ENCODE peak calls at places on chromosomes 1 and 21, in eight cellular contexts. B is left lung, C is epithelial cell of esophagus, T is Panc1, P is RWPE1, N is AG04449, Z is GM12865, S is AG04450. A is an unnamed sample.

GRCh38 chr1:58441699-58442098 is 104.8 kb downstream of the OMA1 start:
- DNase-seq in B (no peak), C (no peak), T (no peak), P (no peak), N (no peak), Z (no peak), S (no peak), A (no peak)

GRCh38 chr1:184632415-184633175 is 122.1 kb downstream of the EDEM3 start:
- DNase-seq in B (no peak), C (peak), T (no peak), P (no peak), N (no peak), Z (no peak), S (no peak), A (no peak)

GRCh38 chr1:232978091-232978634 is 27.8 kb downstream of the NTPCR start:
- DNase-seq in B (no peak), C (peak), T (no peak), P (no peak), N (no peak), Z (peak), S (no peak), A (no peak)

GRCh38 chr1:10727703-10728348 is 68.6 kb downstream of the CASZ1 start:
- DNase-seq in B (no peak), C (no peak), T (no peak), P (no peak), N (no peak), Z (no peak), S (no peak), A (no peak)

GRCh38 chr1:71557138-71557537 is 476.3 kb upstream of the ZRANB2 start:
- DNase-seq in B (no peak), C (no peak), T (no peak), P (no peak), N (no peak), Z (no peak), S (no peak), A (no peak)

GRCh38 chr1:80202118-80202517 is 1195.6 kb upstream of the ADGRL4 start:
- DNase-seq in B (no peak), C (no peak), T (no peak), P (no peak), N (no peak), Z (no peak), S (no peak), A (no peak)

GRCh38 chr1:214241060-214241459 is 39.9 kb upstream of the SMYD2 start:
- DNase-seq in B (no peak), C (peak), T (no peak), P (peak), N (no peak), Z (no peak), S (no peak), A (no peak)

GRCh38 chr21:36773111-36773510 is 74.2 kb downstream of the SIM2 start:
- DNase-seq in B (peak), C (peak), T (no peak), P (peak), N (no peak), Z (no peak), S (peak), A (no peak)

GRCh38 chr1:59108481-59109317 is 188.2 kb upstream of the FGGY start:
- DNase-seq in B (no peak), C (no peak), T (no peak), P (no peak), N (no peak), Z (no peak), S (no peak), A (no peak)

GRCh38 chr1:108199781-108200626 is at the start of gene SLC25A24:
- DNase-seq in B (peak), C (peak), T (no peak), P (peak), N (no peak), Z (peak), S (peak), A (peak)

GRCh38 chr1:82731216-82731615 is 930.5 kb downstream of the ADGRL2 start:
- DNase-seq in B (no peak), C (peak), T (no peak), P (no peak), N (no peak), Z (no peak), S (no peak), A (no peak)

GRCh38 chr1:224707849-224708725 is 92.0 kb downstream of the CNIH3 start:
- DNase-seq in B (no peak), C (peak), T (no peak), P (peak), N (peak), Z (peak), S (peak), A (no peak)

GRCh38 chr1:5847013-5847654 is 145.1 kb downstream of the NPHP4 start:
- DNase-seq in B (peak), C (peak), T (no peak), P (peak), N (no peak), Z (peak), S (no peak), A (no peak)

GRCh38 chr1:16139473-16139962 is 16.4 kb downstream of the EPHA2 start:
- DNase-seq in B (no peak), C (peak), T (no peak), P (peak), N (no peak), Z (no peak), S (peak), A (no peak)

GRCh38 chr1:183164350-183164749 is 21.7 kb upstream of the LAMC2 start:
- DNase-seq in B (no peak), C (peak), T (no peak), P (peak), N (no peak), Z (no peak), S (no peak), A (no peak)

GRCh38 chr1:91567583-91567982 is 66.9 kb downstream of the CDC7 start:
- DNase-seq in B (no peak), C (peak), T (no peak), P (no peak), N (no peak), Z (no peak), S (no peak), A (no peak)

GRCh38 chr21:43983390-43983789 is 28.7 kb upstream of the TRAPPC10 start:
- DNase-seq in B (peak), C (no peak), T (no peak), P (no peak), N (no peak), Z (no peak), S (no peak), A (no peak)

GRCh38 chr21:43979654-43980053 is 32.5 kb upstream of the TRAPPC10 start:
- DNase-seq in B (peak), C (no peak), T (no peak), P (no peak), N (no peak), Z (no peak), S (no peak), A (no peak)

GRCh38 chr21:43982489-43983078 is 29.5 kb upstream of the TRAPPC10 start:
- DNase-seq in B (peak), C (no peak), T (no peak), P (no peak), N (no peak), Z (no peak), S (no peak), A (no peak)

GRCh38 chr21:43981871-43982210 is 30.3 kb upstream of the TRAPPC10 start:
- DNase-seq in B (peak), C (no peak), T (no peak), P (no peak), N (no peak), Z (no peak), S (no peak), A (no peak)

GRCh38 chr21:43981151-43981870 is 30.8 kb upstream of the TRAPPC10 start:
- DNase-seq in B (peak), C (no peak), T (no peak), P (no peak), N (no peak), Z (no peak), S (no peak), A (no peak)
- TF ChIP-seq CTCF in B (no peak), C (no peak), T (no peak), P (no peak), N (no peak), Z (no peak), S (no peak), A (no peak)

DNA sequence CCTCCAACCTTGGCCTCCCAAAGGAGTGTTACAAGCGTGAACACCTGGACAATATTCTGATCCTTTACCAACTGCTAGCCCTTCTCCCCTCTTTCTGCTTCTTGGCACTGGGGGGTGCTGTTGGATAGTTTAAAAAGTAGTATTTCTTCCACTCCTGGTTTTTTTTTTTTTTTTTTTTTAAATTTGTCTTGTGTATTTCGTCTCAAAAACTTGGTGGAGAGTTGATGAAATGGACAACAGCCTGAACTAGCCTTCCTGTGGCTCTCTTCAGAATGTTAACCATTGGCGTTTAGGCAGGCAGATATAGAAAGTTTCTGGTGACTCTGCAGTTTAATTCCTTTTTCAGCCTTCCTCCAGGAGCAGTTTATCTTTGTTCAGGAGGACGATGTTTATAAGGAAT is 69.7 kb upstream of the USP24 start:
- DNase-seq in B (no peak), C (peak), T (peak), P (peak), N (no peak), Z (peak), S (peak), A (no peak)
- TF ChIP-seq CTCF in B (peak), C (peak), T (peak), P (peak), N (peak), Z (peak), S (peak), A (peak)

DNA sequence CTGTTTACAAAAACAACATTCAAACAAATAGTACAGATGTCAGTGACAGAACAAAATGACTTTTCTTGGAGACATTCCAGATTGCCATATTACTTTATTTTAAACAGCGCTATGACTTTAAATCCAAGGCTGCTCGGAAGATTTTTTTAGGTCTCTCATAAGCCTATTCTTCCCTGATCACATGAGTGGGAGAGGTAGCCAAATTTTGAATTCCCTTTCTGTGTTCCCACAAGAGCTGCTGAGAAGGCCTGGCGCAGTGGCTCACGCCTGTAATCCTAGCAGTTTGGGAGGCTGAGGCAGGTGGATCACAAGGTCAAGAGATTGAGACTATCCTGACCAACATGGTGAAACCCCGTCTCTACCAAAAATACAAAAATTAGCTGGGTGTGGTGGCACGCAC is 53.7 kb downstream of the SLC35A3 start:
- DNase-seq in B (no peak), C (no peak), T (no peak), P (no peak), N (no peak), Z (no peak), S (no peak), A (no peak)
- TF ChIP-seq CTCF in B (no peak), C (no peak), T (no peak), P (no peak), N (no peak), Z (no peak), S (no peak), A (no peak)

DNA sequence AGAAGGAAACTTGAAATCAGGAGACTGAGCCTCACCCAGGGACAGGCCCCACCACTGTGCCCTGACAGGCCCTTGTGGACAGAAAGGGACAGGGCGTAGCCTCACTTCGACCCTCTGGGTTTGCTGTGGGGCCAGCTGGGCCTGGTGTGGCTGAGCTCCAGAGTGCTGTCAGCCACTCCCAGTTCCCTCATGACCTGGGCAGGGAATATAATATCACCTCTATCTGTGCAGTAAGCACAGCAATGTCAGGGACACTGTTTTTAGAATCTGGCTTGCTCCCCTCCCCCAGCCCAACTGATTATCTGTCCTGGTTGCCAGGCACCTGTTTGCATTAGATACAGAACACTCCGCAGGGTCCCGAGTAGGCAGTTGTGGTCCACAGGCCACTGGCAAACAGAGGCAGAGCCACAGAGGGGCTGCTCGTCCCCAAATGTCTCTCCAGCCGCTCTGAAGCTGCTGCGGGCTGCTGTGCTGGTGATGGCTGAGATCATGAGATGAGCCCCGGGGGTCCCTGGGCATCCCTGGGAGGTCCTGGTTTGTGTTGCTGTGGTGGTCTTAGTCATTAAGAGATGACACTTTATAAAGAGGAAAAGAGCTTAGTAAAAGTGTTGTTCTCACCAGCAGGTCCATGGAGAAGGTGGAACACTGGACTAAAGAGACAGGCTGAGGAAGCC is 51.6 kb downstream of the ETS2 start:
- DNase-seq in B (no peak), C (no peak), T (no peak), P (no peak), N (no peak), Z (no peak), S (no peak), A (peak)
- TF ChIP-seq CTCF in B (no peak), C (no peak), T (no peak), P (no peak), N (no peak), Z (no peak), S (no peak), A (no peak)

A was measured in type B pancreatic cell.